ENCODE peak calls at places on chromosomes 4 and X, in eight cellular contexts. N, Q, K, U, I, F, M and W are unnamed samples. For H3K4me1 and H3K27me3, the result is how much of the 10 kb centered on the place peaks cover.

GRCh38 chr4:71417150-71417549 is 78.3 kb downstream of the SLC4A4 start:
- DNase-seq in N (no peak), Q (no peak), K (no peak), U (no peak), I (peak), F (no peak), M (no peak), W (no peak)

GRCh38 chr4:79022529-79022928 is 83.3 kb upstream of the PAQR3 start:
- DNase-seq in N (no peak), Q (no peak), K (no peak), U (peak), I (no peak), F (no peak), M (no peak), W (no peak)

GRCh38 chr4:84263415-84263814 is 235.7 kb downstream of the NKX6-1 start:
- DNase-seq in N (no peak), Q (no peak), K (no peak), U (no peak), I (no peak), F (no peak), M (no peak), W (no peak)

GRCh38 chr4:171983935-171984805 is 171.0 kb downstream of the GALNTL6 start:
- DNase-seq in N (no peak), Q (no peak), K (no peak), U (no peak), I (no peak), F (no peak), M (no peak), W (no peak)

GRCh38 chrX:129493643-129494042 is 29.6 kb downstream of the SMARCA1 start:
- DNase-seq in N (no peak), Q (no peak), K (no peak), U (no peak), I (no peak), F (no peak), M (no peak), W (no peak)

GRCh38 chr4:3302164-3302785 is 9.5 kb downstream of the RGS12 start:
- DNase-seq in N (no peak), Q (no peak), K (no peak), U (no peak), I (peak), F (peak), M (no peak), W (peak)

GRCh38 chrX:15524417-15524816 is 23.8 kb downstream of the BMX start:
- DNase-seq in N (no peak), Q (no peak), K (no peak), U (no peak), I (no peak), F (no peak), M (no peak), W (no peak)

GRCh38 chr4:185874516-185875230 is 62.7 kb upstream of the SORBS2 start:
- DNase-seq in N (no peak), Q (no peak), K (no peak), U (no peak), I (no peak), F (no peak), M (no peak), W (no peak)

GRCh38 chr4:3777033-3777390 is 10.8 kb downstream of the ADRA2C start:
- DNase-seq in N (no peak), Q (no peak), K (no peak), U (no peak), I (no peak), F (no peak), M (no peak), W (no peak)

GRCh38 chr4:16027114-16027513 is 56.7 kb downstream of the PROM1 start:
- DNase-seq in N (no peak), Q (no peak), K (no peak), U (no peak), I (no peak), F (no peak), M (no peak), W (no peak)

GRCh38 chr4:125432078-125432477 is 117.3 kb downstream of the FAT4 start:
- DNase-seq in N (no peak), Q (peak), K (no peak), U (no peak), I (no peak), F (no peak), M (peak), W (no peak)

GRCh38 chr4:8548731-8549351 is 31.4 kb upstream of the GPR78 start:
- DNase-seq in N (no peak), Q (no peak), K (no peak), U (peak), I (no peak), F (no peak), M (no peak), W (no peak)

GRCh38 chr4:87489678-87490077 is 39.5 kb downstream of the SPARCL1 start:
- DNase-seq in N (no peak), Q (no peak), K (no peak), U (no peak), I (no peak), F (no peak), M (no peak), W (no peak)

GRCh38 chr4:184232212-184232611 is 14.5 kb upstream of the ENPP6 start:
- DNase-seq in N (no peak), Q (no peak), K (peak), U (no peak), I (no peak), F (no peak), M (no peak), W (no peak)

GRCh38 chr4:127069675-127070074 is 563.1 kb upstream of the INTU start:
- DNase-seq in N (no peak), Q (no peak), K (no peak), U (no peak), I (no peak), F (no peak), M (peak), W (no peak)

GRCh38 chr4:8848507-8849265 is 23.0 kb downstream of the HMX1 start:
- DNase-seq in N (peak), Q (no peak), K (no peak), U (no peak), I (no peak), F (no peak), M (no peak), W (no peak)

GRCh38 chr4:76703123-76703490 is 194.8 kb downstream of the SOWAHB start:
- DNase-seq in N (no peak), Q (peak), K (no peak), U (no peak), I (no peak), F (no peak), M (no peak), W (no peak)

GRCh38 chrX:30156880-30157560 is 58.3 kb upstream of the MAGEB2 start:
- DNase-seq in N (no peak), Q (no peak), K (no peak), U (no peak), I (no peak), F (no peak), M (no peak), W (no peak)

GRCh38 chrX:141176586-141177451 is at the start of gene LDOC1:
- DNase-seq in N (peak), Q (no peak), K (peak), U (peak), I (peak), F (no peak), M (peak), W (peak)

GRCh38 chr4:116878280-116878679 is 207.1 kb downstream of the TRAM1L1 start:
- DNase-seq in N (no peak), Q (no peak), K (no peak), U (no peak), I (no peak), F (no peak), M (no peak), W (no peak)

GRCh38 chr4:105556175-105556574 is 3.8 kb downstream of the ARHGEF38 start:
- DNase-seq in N (no peak), Q (no peak), K (no peak), U (no peak), I (no peak), F (no peak), M (peak), W (no peak)

GRCh38 chr4:100876546-100876945 is 358.7 kb upstream of the EMCN start:
- DNase-seq in N (no peak), Q (no peak), K (no peak), U (no peak), I (no peak), F (no peak), M (no peak), W (no peak)

GRCh38 chr4:158722291-158722916 is 792 bp downstream of the PPID start:
- DNase-seq in N (no peak), Q (no peak), K (no peak), U (no peak), I (no peak), F (peak), M (peak), W (no peak)

GRCh38 chrX:153967536-153968214 is 3.9 kb downstream of the HCFC1 start:
- DNase-seq in N (no peak), Q (no peak), K (no peak), U (no peak), I (no peak), F (no peak), M (no peak), W (no peak)

GRCh38 chr4:116561717-116562116 is 523.7 kb downstream of the TRAM1L1 start:
- DNase-seq in N (no peak), Q (no peak), K (no peak), U (no peak), I (no peak), F (no peak), M (no peak), W (no peak)

GRCh38 chr4:105116616-105117319 is 29.9 kb upstream of the TET2 start:
- DNase-seq in N (no peak), Q (no peak), K (no peak), U (no peak), I (no peak), F (no peak), M (no peak), W (no peak)

GRCh38 chr4:73308286-73308685 is 49.7 kb upstream of the ANKRD17 start:
- DNase-seq in N (no peak), Q (no peak), K (no peak), U (no peak), I (no peak), F (no peak), M (peak), W (no peak)

GRCh38 chr4:125891597-125892258 is 577.0 kb downstream of the FAT4 start:
- DNase-seq in N (no peak), Q (no peak), K (no peak), U (no peak), I (no peak), F (no peak), M (no peak), W (no peak)

GRCh38 chrX:38142598-38142997 is 78.1 kb downstream of the SRPX start:
- DNase-seq in N (no peak), Q (no peak), K (no peak), U (no peak), I (no peak), F (no peak), M (no peak), W (no peak)

GRCh38 chr4:6945052-6945409 is 35.4 kb downstream of the TBC1D14 start:
- DNase-seq in N (no peak), Q (no peak), K (no peak), U (no peak), I (no peak), F (no peak), M (no peak), W (no peak)

GRCh38 chrX:24846551-24847170 is 152.9 kb downstream of the POLA1 start:
- DNase-seq in N (no peak), Q (no peak), K (no peak), U (no peak), I (no peak), F (no peak), M (no peak), W (no peak)

GRCh38 chrX:46912673-46913491 is 661 bp downstream of the JADE3 start:
- DNase-seq in N (peak), Q (no peak), K (no peak), U (peak), I (peak), F (no peak), M (peak), W (no peak)

GRCh38 chr4:82898322-82899243 is 2.0 kb upstream of the THAP9 start:
- DNase-seq in N (no peak), Q (no peak), K (no peak), U (no peak), I (peak), F (no peak), M (no peak), W (no peak)

GRCh38 chrX:2820131-2820771 is 8.5 kb upstream of the GYG2 start:
- DNase-seq in N (no peak), Q (no peak), K (no peak), U (no peak), I (no peak), F (no peak), M (no peak), W (no peak)

GRCh38 chr4:44961001-44961755 is 234.8 kb upstream of the GNPDA2 start:
- DNase-seq in N (no peak), Q (no peak), K (no peak), U (no peak), I (no peak), F (no peak), M (no peak), W (no peak)

GRCh38 chr4:170110290-170110672 is 20.5 kb upstream of the AADAT start:
- DNase-seq in N (no peak), Q (no peak), K (no peak), U (no peak), I (no peak), F (no peak), M (no peak), W (no peak)

GRCh38 chr4:75939890-75940691 is 722 bp downstream of the NAAA start:
- DNase-seq in N (peak), Q (peak), K (peak), U (peak), I (peak), F (no peak), M (peak), W (peak)

GRCh38 chrX:7115557-7115956 is 32.0 kb upstream of the STS start:
- DNase-seq in N (no peak), Q (no peak), K (no peak), U (no peak), I (no peak), F (peak), M (no peak), W (no peak)

GRCh38 chr4:87192155-87192919 is 28.1 kb downstream of the KLHL8 start:
- DNase-seq in N (no peak), Q (no peak), K (no peak), U (no peak), I (no peak), F (no peak), M (no peak), W (no peak)

GRCh38 chr4:89113415-89113814 is 2.1 kb downstream of the TIGD2 start:
- DNase-seq in N (no peak), Q (no peak), K (no peak), U (no peak), I (no peak), F (no peak), M (no peak), W (no peak)

GRCh38 chr4:89109841-89110540 is 1.3 kb upstream of the TIGD2 start:
- DNase-seq in N (no peak), Q (no peak), K (no peak), U (no peak), I (no peak), F (no peak), M (peak), W (no peak)

GRCh38 chr4:89110541-89110985 is 770 bp upstream of the TIGD2 start:
- DNase-seq in N (no peak), Q (no peak), K (no peak), U (no peak), I (no peak), F (no peak), M (peak), W (peak)

GRCh38 chr4:89110986-89111832 is at the start of gene TIGD2:
- DNase-seq in N (peak), Q (peak), K (peak), U (peak), I (peak), F (peak), M (peak), W (peak)

DNA sequence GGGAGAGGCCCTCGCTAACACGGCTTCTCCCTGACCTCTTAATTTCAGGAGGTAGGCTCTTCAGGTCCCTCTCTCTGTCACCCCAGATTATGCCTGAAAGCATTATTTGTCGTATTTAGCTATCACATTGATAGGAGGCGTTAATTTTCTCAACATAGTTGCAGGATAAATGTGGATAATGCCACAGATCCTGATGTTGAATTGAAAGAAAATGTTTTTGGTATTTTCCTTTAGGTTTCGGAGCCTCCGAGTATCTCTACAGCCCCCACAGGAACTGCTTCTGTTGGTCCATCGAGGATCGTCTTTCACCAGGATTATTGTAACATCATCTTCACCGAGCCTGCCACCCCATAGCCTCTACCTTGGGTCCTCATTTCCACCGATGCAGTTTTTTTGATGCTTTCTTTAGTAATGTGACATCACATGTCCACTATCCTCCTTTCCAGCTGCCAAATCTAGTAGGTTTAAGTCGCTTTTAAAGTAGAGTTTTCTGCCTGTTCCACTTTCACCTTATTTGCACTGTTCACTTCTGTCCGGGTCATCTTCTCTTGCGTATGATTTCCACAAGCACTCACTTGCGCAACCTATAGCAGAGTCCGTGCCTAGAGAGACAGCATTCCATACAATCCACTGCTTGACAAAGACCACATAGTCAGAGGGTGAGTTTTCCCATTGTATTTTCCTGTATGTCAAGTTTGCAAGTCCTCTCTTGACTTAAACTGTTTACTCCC is 665 bp downstream of the TIGD2 start:
- DNase-seq in N (peak), Q (no peak), K (no peak), U (no peak), I (no peak), F (no peak), M (peak), W (peak)
- TF ChIP-seq POLR2AphosphoS5 in N (no peak), Q (no peak), K (peak), U (peak), I (no peak), F (no peak), M (no peak), W (peak)

GRCh38 chrX:19751068-19751467 is 136.3 kb downstream of the SH3KBP1 start:
- DNase-seq in N (no peak), Q (no peak), K (no peak), U (no peak), I (no peak), F (no peak), M (peak), W (no peak)

GRCh38 chrX:19746919-19747671 is 140.3 kb downstream of the SH3KBP1 start:
- DNase-seq in N (no peak), Q (no peak), K (no peak), U (no peak), I (no peak), F (no peak), M (peak), W (no peak)

GRCh38 chrX:19750028-19750786 is 137.2 kb downstream of the SH3KBP1 start:
- DNase-seq in N (no peak), Q (no peak), K (no peak), U (no peak), I (no peak), F (peak), M (no peak), W (no peak)

GRCh38 chrX:19748898-19749680 is 138.3 kb downstream of the SH3KBP1 start:
- DNase-seq in N (no peak), Q (no peak), K (no peak), U (no peak), I (no peak), F (no peak), M (no peak), W (no peak)

DNA sequence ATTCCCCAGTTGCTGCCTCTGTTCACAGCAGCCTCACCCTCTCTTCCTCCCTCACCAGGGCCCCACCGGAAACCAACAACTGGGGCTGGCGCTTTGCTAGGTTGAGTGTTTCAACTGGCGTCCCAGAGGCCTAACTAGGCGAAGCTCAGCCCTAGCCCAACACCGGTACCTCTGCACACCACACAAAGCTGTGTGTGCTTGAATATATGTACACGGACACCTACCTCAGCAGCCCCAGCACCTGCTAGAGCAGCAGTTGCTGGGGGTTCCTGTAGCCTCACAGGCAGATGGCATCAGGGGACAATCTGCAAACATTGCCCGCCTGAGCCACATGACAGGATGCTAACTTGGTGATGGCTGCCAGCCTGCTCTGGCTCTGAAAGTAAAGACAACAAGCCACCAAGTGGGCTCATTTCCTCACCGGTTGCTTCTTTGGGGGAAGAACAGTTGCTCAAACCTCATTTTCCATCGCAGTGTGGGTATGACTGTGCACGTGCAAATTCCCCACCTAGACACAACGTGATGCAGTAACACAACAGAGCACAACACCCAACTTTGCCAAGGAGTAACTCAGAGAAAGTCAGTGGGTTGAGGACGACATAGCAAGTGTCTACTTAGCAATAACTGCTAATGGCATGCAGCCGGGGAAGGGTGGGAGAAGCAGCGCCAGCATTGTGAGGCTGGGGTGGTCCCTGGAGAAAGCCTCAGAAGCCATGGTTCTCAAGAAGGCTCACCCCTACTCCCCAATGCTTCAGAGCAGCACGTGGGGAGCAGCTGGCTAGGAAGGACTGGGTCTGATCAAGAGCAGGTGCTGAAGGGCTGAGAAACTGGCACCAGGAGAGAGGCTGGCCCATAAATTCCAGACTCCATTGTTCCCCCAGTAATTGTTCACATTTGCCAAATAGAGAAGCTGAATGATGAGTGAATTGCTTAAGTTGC is 139.5 kb downstream of the SH3KBP1 start:
- DNase-seq in N (peak), Q (no peak), K (no peak), U (no peak), I (no peak), F (no peak), M (no peak), W (no peak)
- H3K4me1 ChIP-seq in N (under half), Q (under half), K (under half), U (under half), I (under half), F (half or more), M (under half), W (under half)

DNA sequence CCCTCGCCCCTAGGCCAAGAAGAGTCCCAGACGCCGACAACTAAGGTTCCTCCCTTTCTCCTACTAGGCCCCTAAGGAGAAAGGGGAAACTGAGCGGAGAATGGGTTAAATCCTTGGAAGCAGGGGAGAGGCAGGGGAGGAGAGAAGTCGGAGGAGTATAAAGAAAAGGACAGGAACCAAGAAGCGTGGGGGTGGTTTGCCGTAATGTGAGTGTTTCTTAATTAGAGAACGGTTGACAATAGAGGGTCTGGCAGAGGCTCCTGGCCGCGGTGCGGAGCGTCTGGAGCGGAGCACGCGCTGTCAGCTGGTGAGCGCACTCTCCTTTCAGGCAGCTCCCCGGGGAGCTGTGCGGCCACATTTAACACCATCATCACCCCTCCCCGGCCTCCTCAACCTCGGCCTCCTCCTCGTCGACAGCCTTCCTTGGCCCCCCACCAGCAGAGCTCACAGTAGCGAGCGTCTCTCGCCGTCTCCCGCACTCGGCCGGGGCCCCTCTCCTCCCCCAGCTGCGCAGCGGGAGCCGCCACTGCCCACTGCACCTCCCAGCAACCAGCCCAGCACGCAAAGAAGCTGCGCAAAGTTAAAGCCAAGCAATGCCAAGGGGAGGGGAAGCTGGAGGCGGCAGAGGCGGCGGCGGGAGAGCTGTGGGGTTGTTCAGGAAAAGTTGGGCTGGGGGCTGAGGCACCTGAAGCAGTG is 6.0 kb downstream of the ATOH1 start:
- DNase-seq in N (no peak), Q (no peak), K (no peak), U (peak), I (no peak), F (no peak), M (peak), W (no peak)
- H3K27me3 ChIP-seq in N (half or more), Q (under half), K (under half), U (under half), I (under half), F (under half), M (half or more), W (under half)

GRCh38 chrX:101658661-101659477 is 781 bp downstream of the ARMCX2 start:
- DNase-seq in N (peak), Q (no peak), K (no peak), U (peak), I (peak), F (no peak), M (peak), W (peak)
- TF ChIP-seq POLR2AphosphoS5 in N (peak), Q (no peak), K (peak), U (no peak), I (no peak), F (no peak), M (peak), W (no peak)